ENCODE peak calls at places on chromosomes 12 and 14, in eight cellular contexts. H, T, D, Q, O, M, P and Z are unnamed samples.

GRCh38 chr12:13094349-13094748 is 9.1 kb downstream of the GSG1 start:
- DNase-seq in H (peak), Q (no peak), P (no peak), D (no peak), O (no peak), T (no peak), M (no peak), Z (no peak)

GRCh38 chr12:50620050-50620974 is 115.5 kb downstream of the DIP2B start:
- DNase-seq in P (peak), M (no peak), T (no peak), D (no peak), O (no peak), H (peak), Q (no peak), Z (no peak)

GRCh38 chr12:1670815-1671268 is 20.0 kb upstream of the ADIPOR2 start:
- DNase-seq in H (no peak), O (no peak), Q (no peak), T (no peak), M (peak), D (no peak), P (no peak), Z (no peak)

GRCh38 chr12:25069221-25069620 is 120.3 kb upstream of the BCAT1 start:
- DNase-seq in P (no peak), T (no peak), D (no peak), O (no peak), H (no peak), M (no peak), Q (no peak), Z (no peak)

GRCh38 chr12:76685246-76685678 is 78.7 kb upstream of the ZDHHC17 start:
- DNase-seq in Q (no peak), P (no peak), O (no peak), D (peak), M (peak), H (peak), T (no peak), Z (no peak)

GRCh38 chr14:73368621-73369020 is 89.7 kb downstream of the NUMB start:
- DNase-seq in H (peak), T (no peak), Q (no peak), D (no peak), O (no peak), M (no peak), P (no peak), Z (no peak)

GRCh38 chr12:74899031-74899829 is 310.4 kb downstream of the KCNC2 start:
- DNase-seq in P (peak), D (no peak), H (no peak), O (no peak), M (no peak), T (no peak), Q (no peak), Z (no peak)

GRCh38 chr12:38983117-38983571 is 77.8 kb upstream of the CPNE8 start:
- DNase-seq in D (no peak), P (no peak), T (no peak), O (no peak), M (no peak), Q (no peak), H (no peak), Z (no peak)

GRCh38 chr14:36510078-36510799 is 9.8 kb downstream of the NKX2-1 start:
- DNase-seq in H (no peak), T (no peak), Q (no peak), D (no peak), O (no peak), M (peak), P (no peak), Z (no peak)

GRCh38 chr12:52605542-52605941 is 4.3 kb upstream of the KRT72 start:
- DNase-seq in T (no peak), D (no peak), H (no peak), M (no peak), P (no peak), Q (no peak), O (no peak), Z (no peak)

GRCh38 chr12:21054334-21054733 is 76.7 kb upstream of the SLCO1B1 start:
- DNase-seq in T (no peak), H (peak), O (no peak), P (no peak), M (no peak), D (no peak), Q (no peak), Z (no peak)

GRCh38 chr12:22624573-22624907 is 431 bp upstream of the ETNK1 start:
- DNase-seq in H (no peak), P (peak), Q (no peak), M (no peak), T (no peak), D (no peak), O (no peak), Z (no peak)

GRCh38 chr12:115946867-115947695 is 330.4 kb downstream of the MED13L start:
- DNase-seq in O (no peak), P (no peak), Q (no peak), H (peak), T (no peak), M (no peak), D (no peak), Z (no peak)

GRCh38 chr12:22459872-22460490 is 84.4 kb downstream of the C2CD5 start:
- DNase-seq in Q (no peak), T (no peak), O (no peak), H (peak), M (no peak), P (no peak), D (peak), Z (no peak)

GRCh38 chr12:115135800-115136211 is 451.8 kb upstream of the TBX3 start:
- DNase-seq in M (no peak), O (no peak), T (no peak), D (no peak), Q (no peak), H (peak), P (no peak), Z (no peak)

GRCh38 chr14:87156878-87157277 is 836.1 kb downstream of the GALC start:
- DNase-seq in M (no peak), D (no peak), T (no peak), P (no peak), Q (no peak), H (no peak), O (no peak), Z (no peak)

GRCh38 chr14:100155049-100155621 is 4.3 kb downstream of the DEGS2 start:
- DNase-seq in H (peak), Q (no peak), D (peak), P (peak), M (peak), O (no peak), T (no peak), Z (peak)

GRCh38 chr14:89428556-89429196 is 11.6 kb upstream of the FOXN3 start:
- DNase-seq in O (no peak), Q (no peak), T (no peak), D (no peak), H (no peak), M (peak), P (no peak), Z (no peak)

GRCh38 chr12:110794623-110795280 is 52.0 kb upstream of the CCDC63 start:
- DNase-seq in H (peak), D (no peak), Q (no peak), M (no peak), T (no peak), P (no peak), O (no peak), Z (no peak)

GRCh38 chr14:64720190-64720589 is 16.0 kb downstream of the PLEKHG3 start:
- DNase-seq in Q (no peak), P (no peak), H (peak), D (peak), T (no peak), O (no peak), M (no peak), Z (no peak)